ENCODE peak calls at places on chromosomes 6 and 20, in ten cellular contexts. Z, L, R, A, G, F, O, U, K and J are unnamed samples.

GRCh38 chr6:81003156-81003555 is 749.3 kb downstream of the TENT5A start:
- DNase-seq in U (no peak), L (peak), F (no peak), G (no peak), O (no peak), K (no peak), Z (no peak), A (peak), R (no peak), J (no peak)

GRCh38 chr6:67698534-67698933 is 936.5 kb upstream of the ADGRB3 start:
- DNase-seq in R (no peak), L (no peak), F (no peak), U (no peak), K (no peak), O (no peak), G (no peak), A (no peak), Z (no peak), J (no peak)

GRCh38 chr6:23027281-23027680 is 457.9 kb downstream of the HDGFL1 start:
- DNase-seq in U (no peak), L (no peak), O (no peak), G (no peak), A (no peak), F (no peak), R (no peak), K (no peak), Z (no peak), J (no peak)

GRCh38 chr6:37433657-37434271 is 743 bp downstream of the CMTR1 start:
- DNase-seq in U (peak), L (peak), G (no peak), O (peak), K (no peak), A (no peak), R (peak), F (no peak), Z (peak), J (no peak)

GRCh38 chr6:6217838-6218237 is 102.6 kb downstream of the F13A1 start:
- DNase-seq in A (no peak), K (no peak), Z (no peak), R (no peak), G (no peak), F (no peak), U (no peak), O (no peak), L (no peak), J (no peak)

GRCh38 chr6:38184780-38185080 is 365.2 kb downstream of the ZFAND3 start:
- DNase-seq in K (no peak), G (peak), L (no peak), R (no peak), O (no peak), A (no peak), F (no peak), Z (no peak), U (no peak), J (no peak)

GRCh38 chr20:13262701-13263335 is 41.7 kb downstream of the ISM1 start:
- DNase-seq in R (no peak), U (no peak), F (no peak), A (no peak), O (no peak), Z (no peak), K (peak), L (no peak), G (no peak), J (no peak)

GRCh38 chr6:38337819-38338465 is 301.8 kb downstream of the BTBD9 start:
- DNase-seq in K (no peak), G (no peak), O (no peak), F (no peak), Z (no peak), R (no peak), A (peak), L (peak), U (no peak), J (no peak)

GRCh38 chr6:30007132-30007764 is 53.8 kb upstream of the POLR1H start:
- DNase-seq in A (no peak), Z (peak), U (peak), O (peak), G (no peak), L (no peak), R (peak), K (no peak), F (no peak), J (peak)

DNA sequence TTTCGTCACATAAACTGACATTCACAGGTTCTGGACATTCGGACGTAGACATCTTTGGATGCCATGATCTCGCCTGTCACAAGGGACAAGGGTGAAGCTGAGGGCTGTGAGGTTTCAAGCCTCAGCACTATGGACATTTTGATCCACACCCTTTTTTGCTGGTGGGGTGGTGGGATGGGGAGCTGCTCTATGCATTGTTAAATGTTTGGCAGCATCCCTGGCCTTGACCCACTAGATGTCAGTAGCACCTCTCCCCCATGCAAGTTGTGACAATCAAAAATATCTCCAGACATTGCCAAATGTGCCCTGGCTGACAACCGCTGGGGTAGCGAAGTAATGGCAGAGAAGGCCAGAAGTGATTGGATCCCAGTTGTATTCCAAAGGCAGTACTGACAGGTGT is 229.4 kb downstream of the TSHZ2 start:
- DNase-seq in K (no peak), Z (no peak), R (no peak), F (no peak), O (no peak), U (no peak), L (no peak), A (no peak), G (no peak), J (no peak)
- TF ChIP-seq CTCF in K (no peak), Z (no peak), R (no peak), F (no peak), O (no peak), U (no peak), L (no peak), A (no peak), G (no peak), J (peak)

DNA sequence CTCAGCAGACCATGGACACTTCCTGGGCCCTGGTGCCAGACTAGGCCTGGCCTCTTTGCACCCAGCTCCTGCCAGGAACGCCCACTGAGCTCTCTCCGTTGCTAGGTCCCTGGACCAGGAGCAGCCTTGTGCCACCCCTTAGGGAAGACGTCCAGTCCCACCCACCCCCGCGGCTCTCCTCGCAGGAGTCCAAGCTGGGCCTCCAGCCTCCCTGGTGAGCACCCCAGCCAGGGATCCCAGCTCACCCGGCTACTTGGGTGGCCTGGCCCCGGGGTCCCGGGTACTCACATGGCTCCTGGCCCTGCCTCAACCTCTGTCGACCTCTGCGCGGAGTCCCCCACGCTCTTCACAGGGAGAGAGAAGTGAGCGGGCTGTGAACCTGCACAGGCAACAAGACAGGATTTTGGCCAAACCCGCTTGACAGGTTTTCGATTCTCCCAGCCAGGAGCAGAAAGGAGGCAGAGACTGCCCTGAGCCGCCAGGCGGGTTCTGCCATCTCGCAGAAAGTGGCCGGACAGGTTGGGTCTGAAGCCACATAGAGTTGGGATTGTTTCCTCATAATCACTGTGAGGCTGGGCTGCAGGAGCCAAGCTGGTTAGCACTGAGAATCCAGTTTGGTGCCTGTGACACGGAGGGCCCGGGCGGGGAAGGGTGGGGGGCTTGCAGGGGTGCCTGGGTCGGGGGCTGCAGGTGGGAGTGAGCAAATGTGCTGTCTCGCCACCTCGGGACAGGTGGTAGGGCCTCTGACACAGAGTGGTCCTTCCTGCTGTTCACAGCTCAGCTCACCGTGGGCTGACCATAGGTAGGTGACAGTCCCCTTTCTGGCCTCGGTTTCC is at the start of gene RBBP8NL:
- DNase-seq in O (no peak), Z (peak), U (no peak), G (no peak), L (no peak), K (peak), F (peak), A (no peak), R (no peak), J (peak)
- TF ChIP-seq CTCF in O (no peak), Z (no peak), U (no peak), G (no peak), L (no peak), K (peak), F (peak), A (no peak), R (no peak), J (peak)

GRCh38 chr6:10256113-10256690 is 158.7 kb downstream of the TFAP2A start:
- DNase-seq in O (no peak), Z (no peak), A (no peak), F (no peak), G (no peak), L (no peak), U (no peak), R (peak), K (no peak), J (no peak)
- TF ChIP-seq CTCF in O (peak), Z (no peak), A (peak), F (peak), G (peak), L (peak), U (peak), R (peak), K (peak), J (peak)

GRCh38 chr6:92124126-92124525 is 1295.2 kb downstream of the EPHA7 start:
- DNase-seq in K (no peak), U (no peak), L (no peak), Z (no peak), O (no peak), F (no peak), A (no peak), R (no peak), G (no peak), J (no peak)

GRCh38 chr6:92121228-92121627 is 1298.1 kb downstream of the EPHA7 start:
- DNase-seq in G (no peak), F (no peak), U (no peak), K (no peak), Z (no peak), O (no peak), L (no peak), R (no peak), A (no peak), J (no peak)

GRCh38 chr6:92126088-92126487 is 1293.3 kb downstream of the EPHA7 start:
- DNase-seq in U (no peak), G (no peak), R (no peak), F (no peak), L (no peak), K (peak), A (no peak), O (no peak), Z (no peak), J (no peak)

GRCh38 chr6:92125681-92126080 is 1293.7 kb downstream of the EPHA7 start:
- DNase-seq in U (no peak), R (no peak), K (no peak), Z (no peak), O (no peak), F (no peak), G (no peak), A (no peak), L (no peak), J (no peak)

DNA sequence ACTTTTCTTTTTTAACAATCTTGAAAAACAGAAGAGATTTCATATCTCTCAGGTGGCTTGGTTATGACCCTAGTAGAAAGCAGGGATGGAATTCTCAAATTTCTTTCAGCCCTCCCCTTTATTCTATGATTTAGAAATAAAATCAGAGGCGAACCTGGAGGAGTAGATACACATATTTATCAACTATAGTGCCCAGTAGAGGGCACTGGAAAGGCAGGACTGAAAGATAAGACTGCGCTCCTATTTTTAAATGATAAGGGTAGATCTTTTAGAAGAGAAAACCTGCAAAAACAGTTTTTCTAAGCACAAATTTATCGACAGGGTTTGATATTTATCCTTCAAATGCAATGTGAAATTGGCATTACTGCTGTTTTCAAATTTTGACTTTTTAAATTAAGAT is 1296.6 kb downstream of the EPHA7 start:
- DNase-seq in R (peak), A (no peak), O (no peak), G (no peak), U (no peak), K (no peak), Z (no peak), L (no peak), F (no peak), J (no peak)
- TF ChIP-seq CTCF in R (peak), A (no peak), O (peak), G (peak), U (no peak), K (peak), Z (no peak), L (peak), F (peak), J (peak)

DNA sequence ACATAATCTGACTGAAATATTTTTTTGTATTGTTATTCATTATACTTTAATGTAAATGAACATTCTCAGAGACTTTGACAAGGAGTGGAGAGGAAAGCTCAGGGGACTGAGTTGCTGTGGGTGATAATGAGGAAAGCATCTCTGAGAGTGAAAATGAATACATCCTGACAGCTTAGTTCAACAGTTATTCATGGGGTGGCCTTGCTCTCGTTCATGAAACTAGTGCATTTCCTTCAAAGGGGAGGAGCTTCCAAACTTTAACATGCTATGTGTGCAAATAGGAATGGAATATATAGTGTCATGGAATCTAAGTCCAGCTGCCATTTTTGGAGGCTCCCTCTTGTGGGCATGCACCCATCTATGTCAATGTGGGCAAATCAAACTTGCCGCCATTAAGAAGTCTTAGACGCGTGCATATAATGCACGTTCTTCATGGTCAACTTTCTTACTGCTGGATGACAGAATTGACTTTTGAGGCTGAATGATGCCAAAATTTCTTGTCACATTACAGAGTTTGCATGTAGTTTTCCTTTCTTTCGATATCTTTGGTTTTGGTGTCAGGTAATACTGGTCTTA is 124.3 kb upstream of the TMEM170B start:
- DNase-seq in Z (no peak), G (no peak), K (no peak), R (no peak), O (no peak), A (no peak), L (no peak), F (no peak), U (no peak), J (no peak)
- TF ChIP-seq CTCF in Z (no peak), G (peak), K (peak), R (peak), O (peak), A (no peak), L (peak), F (no peak), U (no peak), J (peak)

GRCh38 chr6:43505718-43506117 is 4.4 kb downstream of the LRRC73 start:
- DNase-seq in L (no peak), K (no peak), O (no peak), A (no peak), R (peak), Z (no peak), F (no peak), G (no peak), U (no peak), J (no peak)
- TF ChIP-seq CTCF in L (no peak), K (peak), O (no peak), A (no peak), R (no peak), Z (no peak), F (no peak), G (no peak), U (no peak), J (peak)

DNA sequence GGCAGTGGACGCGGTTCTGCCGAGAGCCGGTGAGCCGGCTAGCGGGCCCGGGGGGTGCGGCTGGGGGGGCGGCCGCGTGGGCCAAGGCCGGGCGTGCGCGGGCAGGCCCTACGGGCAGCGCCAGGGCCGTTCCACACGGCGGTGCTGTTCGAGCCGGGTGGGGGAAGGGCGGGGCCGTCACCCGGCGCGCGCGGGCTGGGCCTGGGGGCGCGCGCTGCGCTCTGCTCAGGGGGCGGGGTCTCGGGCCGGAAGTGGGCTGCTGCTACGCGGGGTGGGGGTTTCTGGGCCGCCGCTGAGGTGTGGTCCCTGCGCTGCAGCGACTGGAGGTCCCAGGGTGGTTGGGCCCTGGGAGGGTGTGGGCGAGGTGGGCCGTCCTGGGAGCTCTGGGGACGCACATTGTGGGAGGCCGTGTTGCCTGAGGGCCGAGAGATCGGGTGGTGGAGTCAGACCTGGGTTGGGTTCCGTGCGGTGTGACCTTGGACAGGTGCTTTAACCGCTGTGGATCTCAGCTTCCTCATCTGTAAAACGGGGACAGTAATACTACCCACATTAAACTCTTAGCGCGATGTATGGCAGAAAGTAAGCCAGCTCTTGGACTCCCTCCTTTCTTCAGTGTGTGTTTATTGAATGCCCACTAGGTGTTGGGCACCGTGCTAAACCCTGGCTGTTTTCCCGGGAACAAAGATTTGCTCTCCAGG is 395 bp downstream of the MAPRE1 start:
- DNase-seq in Z (peak), U (no peak), K (peak), F (peak), L (peak), A (peak), O (peak), G (peak), R (peak), J (peak)
- TF ChIP-seq CTCF in Z (no peak), U (no peak), K (no peak), F (no peak), L (no peak), A (peak), O (no peak), G (no peak), R (peak), J (no peak)

DNA sequence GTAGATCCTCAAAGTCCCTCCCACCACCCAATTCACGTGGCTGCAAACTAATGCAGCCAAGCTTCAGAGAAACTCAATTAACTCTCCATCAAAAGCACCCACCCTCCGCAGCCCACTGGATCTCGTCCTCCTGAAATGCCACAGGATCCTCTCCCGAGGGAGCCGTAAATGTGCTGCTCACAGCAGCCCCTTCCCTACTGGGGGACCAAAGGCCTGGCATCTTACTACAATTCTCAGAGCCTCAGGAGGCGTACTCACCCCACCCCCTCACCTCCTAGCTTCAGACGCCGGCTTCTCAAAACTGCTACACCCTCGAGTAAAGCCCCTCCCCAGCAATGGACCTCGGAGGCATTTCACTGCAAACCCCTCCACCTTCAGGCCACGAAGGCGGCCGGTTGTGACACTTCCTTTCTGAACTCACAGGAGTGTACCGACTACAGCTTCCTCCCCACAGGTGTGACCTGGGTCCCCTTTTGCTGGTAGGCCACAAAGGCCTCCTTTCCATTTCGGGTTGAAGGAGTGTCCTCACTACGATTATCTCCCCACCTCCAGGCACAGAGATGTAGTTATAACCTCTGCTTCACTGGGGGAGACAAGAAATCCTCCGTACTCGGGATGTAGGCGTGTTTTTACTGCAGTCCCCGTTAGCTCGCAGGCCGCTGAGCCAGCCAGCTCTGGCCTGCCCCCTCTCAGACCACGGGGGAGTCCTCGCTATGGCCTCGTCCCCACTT is 722 bp downstream of the CPNE1 start:
- DNase-seq in R (peak), A (peak), L (no peak), G (peak), K (peak), O (no peak), Z (peak), U (peak), F (peak), J (peak)
- TF ChIP-seq CTCF in R (no peak), A (no peak), L (no peak), G (no peak), K (no peak), O (no peak), Z (no peak), U (no peak), F (no peak), J (no peak)

GRCh38 chr6:31836676-31837611 is 9.4 kb downstream of the HSPA1B start:
- DNase-seq in O (no peak), U (no peak), L (peak), K (no peak), A (peak), F (no peak), G (no peak), R (no peak), Z (no peak), J (no peak)
- TF ChIP-seq CTCF in O (no peak), U (no peak), L (peak), K (no peak), A (peak), F (no peak), G (peak), R (no peak), Z (no peak), J (no peak)